ENCODE peak calls at places on chromosomes 13 and 19, in ten cellular contexts. One of them, this sample, is unnamed.
A peak's percentile ranks its signal among the peaks of the same experiment; 100 is the strongest.

GRCh38 chr19:18831524-18832330 is at the start of gene UPF1:
- DNase-seq in lower lobe of right lung: peak; percentile 97
- DNase-seq in tibial artery: peak; percentile 95
- DNase-seq in A549: peak; percentile 72
- DNase-seq in suprapubic skin: peak; percentile 93
- DNase-seq in breast epithelium: peak; percentile 90
- DNase-seq in colonic mucosa: peak; percentile 97
- DNase-seq in Karpas-422: peak; percentile 98
- DNase-seq in endodermal cell: peak; percentile 97
- DNase-seq in CD8-positive, alpha-beta T cell: peak; percentile 96
- DNase-seq in this sample: peak; percentile 92

GRCh38 chr13:75263741-75264407 is 218.1 kb downstream of the TBC1D4 start:
- DNase-seq in breast epithelium: no peak
- DNase-seq in endodermal cell: no peak
- DNase-seq in A549: no peak
- DNase-seq in colonic mucosa: no peak
- DNase-seq in tibial artery: no peak
- DNase-seq in CD8-positive, alpha-beta T cell: no peak
- DNase-seq in Karpas-422: no peak
- DNase-seq in lower lobe of right lung: no peak
- DNase-seq in suprapubic skin: no peak
- DNase-seq in this sample: no peak

GRCh38 chr19:14582894-14583340 is at the start of gene CLEC17A:
- DNase-seq in lower lobe of right lung: no peak
- DNase-seq in colonic mucosa: no peak
- DNase-seq in CD8-positive, alpha-beta T cell: no peak
- DNase-seq in breast epithelium: no peak
- DNase-seq in suprapubic skin: no peak
- DNase-seq in tibial artery: no peak
- DNase-seq in endodermal cell: no peak
- DNase-seq in A549: no peak
- DNase-seq in Karpas-422: peak; percentile 91
- DNase-seq in this sample: no peak

GRCh38 chr13:31803327-31803726 is 64.0 kb downstream of the RXFP2 start:
- DNase-seq in CD8-positive, alpha-beta T cell: no peak
- DNase-seq in A549: no peak
- DNase-seq in colonic mucosa: no peak
- DNase-seq in endodermal cell: no peak
- DNase-seq in suprapubic skin: no peak
- DNase-seq in breast epithelium: no peak
- DNase-seq in lower lobe of right lung: no peak
- DNase-seq in tibial artery: no peak
- DNase-seq in Karpas-422: no peak
- DNase-seq in this sample: no peak

GRCh38 chr13:98220188-98220765 is 43.2 kb upstream of the RNF113B start:
- DNase-seq in colonic mucosa: no peak
- DNase-seq in Karpas-422: no peak
- DNase-seq in lower lobe of right lung: no peak
- DNase-seq in CD8-positive, alpha-beta T cell: no peak
- DNase-seq in breast epithelium: no peak
- DNase-seq in suprapubic skin: no peak
- DNase-seq in endodermal cell: peak; percentile 36
- DNase-seq in A549: no peak
- DNase-seq in tibial artery: no peak
- DNase-seq in this sample: no peak

GRCh38 chr19:1752757-1753728 is at the start of gene ONECUT3:
- DNase-seq in lower lobe of right lung: no peak
- DNase-seq in CD8-positive, alpha-beta T cell: no peak
- DNase-seq in Karpas-422: no peak
- DNase-seq in tibial artery: no peak
- DNase-seq in A549: no peak
- DNase-seq in endodermal cell: peak; percentile 78
- DNase-seq in suprapubic skin: no peak
- DNase-seq in colonic mucosa: no peak
- DNase-seq in breast epithelium: no peak
- DNase-seq in this sample: no peak

GRCh38 chr19:32195706-32196610 is 149.5 kb upstream of the ZNF507 start:
- DNase-seq in CD8-positive, alpha-beta T cell: no peak
- DNase-seq in colonic mucosa: no peak
- DNase-seq in Karpas-422: no peak
- DNase-seq in endodermal cell: peak; percentile 22
- DNase-seq in tibial artery: peak; percentile 28
- DNase-seq in suprapubic skin: no peak
- DNase-seq in lower lobe of right lung: no peak
- DNase-seq in A549: no peak
- DNase-seq in breast epithelium: no peak
- DNase-seq in this sample: no peak

GRCh38 chr19:8397291-8397690 is 7.1 kb downstream of the RAB11B start:
- DNase-seq in suprapubic skin: no peak
- DNase-seq in lower lobe of right lung: no peak
- DNase-seq in endodermal cell: no peak
- DNase-seq in breast epithelium: no peak
- DNase-seq in tibial artery: no peak
- DNase-seq in CD8-positive, alpha-beta T cell: no peak
- DNase-seq in A549: no peak
- DNase-seq in Karpas-422: no peak
- DNase-seq in colonic mucosa: no peak
- DNase-seq in this sample: no peak

GRCh38 chr19:898663-899062 is 5.4 kb downstream of the RNU6-9 start:
- DNase-seq in endodermal cell: peak; percentile 68
- DNase-seq in suprapubic skin: no peak
- DNase-seq in Karpas-422: peak; percentile 92
- DNase-seq in CD8-positive, alpha-beta T cell: no peak
- DNase-seq in A549: no peak
- DNase-seq in tibial artery: no peak
- DNase-seq in lower lobe of right lung: no peak
- DNase-seq in breast epithelium: no peak
- DNase-seq in colonic mucosa: no peak
- DNase-seq in this sample: peak; percentile 73

GRCh38 chr13:50235604-50236003 is 220.4 kb downstream of the KCNRG start:
- DNase-seq in colonic mucosa: no peak
- DNase-seq in lower lobe of right lung: no peak
- DNase-seq in endodermal cell: no peak
- DNase-seq in tibial artery: no peak
- DNase-seq in suprapubic skin: no peak
- DNase-seq in A549: no peak
- DNase-seq in breast epithelium: no peak
- DNase-seq in Karpas-422: no peak
- DNase-seq in CD8-positive, alpha-beta T cell: no peak
- DNase-seq in this sample: no peak

GRCh38 chr13:50241479-50241878 is 226.2 kb downstream of the KCNRG start:
- DNase-seq in breast epithelium: no peak
- DNase-seq in CD8-positive, alpha-beta T cell: no peak
- DNase-seq in lower lobe of right lung: no peak
- DNase-seq in endodermal cell: no peak
- DNase-seq in tibial artery: no peak
- DNase-seq in colonic mucosa: no peak
- DNase-seq in Karpas-422: no peak
- DNase-seq in suprapubic skin: no peak
- DNase-seq in A549: no peak
- DNase-seq in this sample: no peak

GRCh38 chr13:50236898-50237318 is 221.7 kb downstream of the KCNRG start:
- DNase-seq in breast epithelium: no peak
- DNase-seq in suprapubic skin: no peak
- DNase-seq in CD8-positive, alpha-beta T cell: peak; percentile 4
- DNase-seq in A549: no peak
- DNase-seq in lower lobe of right lung: no peak
- DNase-seq in colonic mucosa: no peak
- DNase-seq in Karpas-422: no peak
- DNase-seq in endodermal cell: no peak
- DNase-seq in tibial artery: no peak
- DNase-seq in this sample: no peak

GRCh38 chr13:50243926-50244325 is 228.7 kb downstream of the KCNRG start:
- DNase-seq in suprapubic skin: no peak
- DNase-seq in A549: no peak
- DNase-seq in endodermal cell: no peak
- DNase-seq in tibial artery: no peak
- DNase-seq in breast epithelium: no peak
- DNase-seq in lower lobe of right lung: no peak
- DNase-seq in CD8-positive, alpha-beta T cell: no peak
- DNase-seq in colonic mucosa: no peak
- DNase-seq in Karpas-422: no peak
- DNase-seq in this sample: no peak

GRCh38 chr13:50238922-50239321 is 223.7 kb downstream of the KCNRG start:
- DNase-seq in A549: no peak
- DNase-seq in endodermal cell: no peak
- DNase-seq in colonic mucosa: no peak
- DNase-seq in breast epithelium: no peak
- DNase-seq in lower lobe of right lung: no peak
- DNase-seq in suprapubic skin: no peak
- DNase-seq in Karpas-422: no peak
- DNase-seq in tibial artery: no peak
- DNase-seq in CD8-positive, alpha-beta T cell: no peak
- DNase-seq in this sample: no peak
- H3K27ac ChIP-seq in A549: no peak overlapping the region
- H3K27ac ChIP-seq in endodermal cell: no peak overlapping the region
- H3K27ac ChIP-seq in colonic mucosa: no peak overlapping the region
- H3K27ac ChIP-seq in breast epithelium: no peak overlapping the region
- H3K27ac ChIP-seq in lower lobe of right lung: no peak overlapping the region
- H3K27ac ChIP-seq in suprapubic skin: no peak overlapping the region
- H3K27ac ChIP-seq in Karpas-422: no peak overlapping the region
- H3K27ac ChIP-seq in tibial artery: no peak overlapping the region
- H3K27ac ChIP-seq in CD8-positive, alpha-beta T cell: no peak overlapping the region
- H3K27ac ChIP-seq in this sample: no peak overlapping the region

GRCh38 chr19:5966941-5967340 is 11.0 kb downstream of the RANBP3 start:
- DNase-seq in colonic mucosa: no peak
- DNase-seq in endodermal cell: no peak
- DNase-seq in tibial artery: no peak
- DNase-seq in suprapubic skin: no peak
- DNase-seq in breast epithelium: no peak
- DNase-seq in CD8-positive, alpha-beta T cell: no peak
- DNase-seq in lower lobe of right lung: no peak
- DNase-seq in Karpas-422: no peak
- DNase-seq in A549: no peak
- DNase-seq in this sample: no peak

GRCh38 chr19:5968431-5969373 is 9.2 kb downstream of the RANBP3 start:
- DNase-seq in A549: no peak
- DNase-seq in suprapubic skin: peak; percentile 52
- DNase-seq in colonic mucosa: no peak
- DNase-seq in endodermal cell: peak; percentile 65
- DNase-seq in lower lobe of right lung: peak; percentile 56
- DNase-seq in breast epithelium: no peak
- DNase-seq in CD8-positive, alpha-beta T cell: no peak
- DNase-seq in tibial artery: no peak
- DNase-seq in Karpas-422: peak; percentile 48
- DNase-seq in this sample: no peak

GRCh38 chr19:5966215-5966614 is 11.7 kb downstream of the RANBP3 start:
- DNase-seq in breast epithelium: no peak
- DNase-seq in colonic mucosa: no peak
- DNase-seq in endodermal cell: no peak
- DNase-seq in CD8-positive, alpha-beta T cell: no peak
- DNase-seq in lower lobe of right lung: no peak
- DNase-seq in tibial artery: no peak
- DNase-seq in A549: no peak
- DNase-seq in Karpas-422: no peak
- DNase-seq in suprapubic skin: no peak
- DNase-seq in this sample: no peak

GRCh38 chr19:5967994-5968430 is 9.9 kb downstream of the RANBP3 start:
- DNase-seq in CD8-positive, alpha-beta T cell: peak; percentile 56
- DNase-seq in tibial artery: peak; percentile 77
- DNase-seq in endodermal cell: peak; percentile 87
- DNase-seq in lower lobe of right lung: peak; percentile 25
- DNase-seq in suprapubic skin: peak; percentile 75
- DNase-seq in breast epithelium: no peak
- DNase-seq in Karpas-422: peak; percentile 79
- DNase-seq in colonic mucosa: peak; percentile 90
- DNase-seq in A549: peak; percentile 74
- DNase-seq in this sample: peak; percentile 52

GRCh38 chr19:5967571-5967970 is 10.4 kb downstream of the RANBP3 start:
- DNase-seq in A549: no peak
- DNase-seq in suprapubic skin: peak; percentile 41
- DNase-seq in lower lobe of right lung: peak; percentile 10
- DNase-seq in Karpas-422: no peak
- DNase-seq in CD8-positive, alpha-beta T cell: no peak
- DNase-seq in tibial artery: no peak
- DNase-seq in breast epithelium: no peak
- DNase-seq in endodermal cell: no peak
- DNase-seq in colonic mucosa: no peak
- DNase-seq in this sample: no peak
- H3K4me1 ChIP-seq in A549: peaks cover 5% of the 10 kb centered on the region
- H3K4me1 ChIP-seq in suprapubic skin: peaks cover 61% of the 10 kb centered on the region
- H3K4me1 ChIP-seq in lower lobe of right lung: peaks cover 75% of the 10 kb centered on the region
- H3K4me1 ChIP-seq in Karpas-422: peaks cover 30% of the 10 kb centered on the region
- H3K4me1 ChIP-seq in CD8-positive, alpha-beta T cell: peaks cover 92% of the 10 kb centered on the region
- H3K4me1 ChIP-seq in tibial artery: peaks cover 28% of the 10 kb centered on the region
- H3K4me1 ChIP-seq in breast epithelium: peaks cover 14% of the 10 kb centered on the region
- H3K4me1 ChIP-seq in endodermal cell: peaks cover 25% of the 10 kb centered on the region
- H3K4me1 ChIP-seq in colonic mucosa: peaks cover 10% of the 10 kb centered on the region
- H3K4me1 ChIP-seq in this sample: peaks cover 41% of the 10 kb centered on the region

GRCh38 chr19:33530842-33531241 is 9.3 kb upstream of the PEPD start:
- DNase-seq in colonic mucosa: no peak
- DNase-seq in endodermal cell: no peak
- DNase-seq in lower lobe of right lung: no peak
- DNase-seq in A549: no peak
- DNase-seq in CD8-positive, alpha-beta T cell: no peak
- DNase-seq in suprapubic skin: no peak
- DNase-seq in tibial artery: no peak
- DNase-seq in Karpas-422: no peak
- DNase-seq in breast epithelium: no peak
- DNase-seq in this sample: no peak
- H3K4me3 ChIP-seq in colonic mucosa: no peak overlapping the region
- H3K4me3 ChIP-seq in endodermal cell: no peak overlapping the region
- H3K4me3 ChIP-seq in lower lobe of right lung: no peak overlapping the region
- H3K4me3 ChIP-seq in A549: no peak overlapping the region
- H3K4me3 ChIP-seq in CD8-positive, alpha-beta T cell: no peak overlapping the region
- H3K4me3 ChIP-seq in suprapubic skin: no peak overlapping the region
- H3K4me3 ChIP-seq in tibial artery: no peak overlapping the region
- H3K4me3 ChIP-seq in Karpas-422: no peak overlapping the region
- H3K4me3 ChIP-seq in breast epithelium: no peak overlapping the region
- H3K4me3 ChIP-seq in this sample: no peak overlapping the region

DNA sequence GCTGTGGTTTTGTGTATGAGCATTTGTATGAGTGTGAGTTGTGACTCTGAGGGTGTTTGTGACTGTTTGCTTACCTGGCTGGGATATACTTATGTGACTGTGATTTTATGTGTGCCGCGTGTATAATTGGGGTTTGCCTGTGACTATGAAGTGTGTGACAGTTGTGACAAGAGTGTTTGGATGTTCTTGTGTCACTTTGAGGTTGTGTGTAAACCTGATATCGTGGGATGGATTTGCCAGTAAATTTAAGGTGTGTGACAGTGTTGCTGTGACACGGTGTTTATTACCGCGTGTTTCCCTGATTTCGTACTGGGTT is 442 bp downstream of the ZNF420 start:
- DNase-seq in Karpas-422: no peak
- DNase-seq in A549: no peak
- DNase-seq in suprapubic skin: no peak
- DNase-seq in breast epithelium: no peak
- DNase-seq in tibial artery: no peak
- DNase-seq in CD8-positive, alpha-beta T cell: no peak
- DNase-seq in lower lobe of right lung: no peak
- DNase-seq in endodermal cell: no peak
- DNase-seq in colonic mucosa: no peak
- DNase-seq in this sample: no peak
- H3K27ac ChIP-seq in Karpas-422: peak overlapping the region; percentile 12
- H3K27ac ChIP-seq in A549: peak overlapping the region; percentile 84
- H3K27ac ChIP-seq in suprapubic skin: peak overlapping the region; percentile 78
- H3K27ac ChIP-seq in breast epithelium: peak overlapping the region; percentile 94
- H3K27ac ChIP-seq in tibial artery: peak overlapping the region; percentile 89
- H3K27ac ChIP-seq in CD8-positive, alpha-beta T cell: peak overlapping the region; percentile 56
- H3K27ac ChIP-seq in lower lobe of right lung: peak overlapping the region; percentile 85
- H3K27ac ChIP-seq in endodermal cell: no peak overlapping the region
- H3K27ac ChIP-seq in colonic mucosa: peak overlapping the region; percentile 69
- H3K27ac ChIP-seq in this sample: peak overlapping the region; percentile 82

GRCh38 chr19:39936622-39937021 is 2.2 kb upstream of the FCGBP start:
- DNase-seq in lower lobe of right lung: no peak
- DNase-seq in suprapubic skin: no peak
- DNase-seq in Karpas-422: no peak
- DNase-seq in endodermal cell: peak; percentile 16
- DNase-seq in colonic mucosa: no peak
- DNase-seq in A549: no peak
- DNase-seq in tibial artery: no peak
- DNase-seq in CD8-positive, alpha-beta T cell: no peak
- DNase-seq in breast epithelium: no peak
- DNase-seq in this sample: no peak
- H3K4me1 ChIP-seq in lower lobe of right lung: peaks cover 9% of the 10 kb centered on the region
- H3K4me1 ChIP-seq in suprapubic skin: no peaks in the 10 kb centered on the region
- H3K4me1 ChIP-seq in Karpas-422: peaks cover 6% of the 10 kb centered on the region
- H3K4me1 ChIP-seq in endodermal cell: no peaks in the 10 kb centered on the region
- H3K4me1 ChIP-seq in colonic mucosa: peaks cover 13% of the 10 kb centered on the region
- H3K4me1 ChIP-seq in A549: peaks cover 44% of the 10 kb centered on the region
- H3K4me1 ChIP-seq in tibial artery: no peaks in the 10 kb centered on the region
- H3K4me1 ChIP-seq in CD8-positive, alpha-beta T cell: peaks cover 65% of the 10 kb centered on the region
- H3K4me1 ChIP-seq in breast epithelium: no peaks in the 10 kb centered on the region
- H3K4me1 ChIP-seq in this sample: peaks cover 51% of the 10 kb centered on the region